ENCODE peak calls at places on chromosomes 4 and X, in eight cellular contexts. T, K, H, E, B, G, L and J are unnamed samples.
A peak's percentile ranks its signal among the peaks of the same experiment; 100 is the strongest.

GRCh38 chrX:56788717-56789122 is 59.7 kb downstream of the NBDY start:
- DNase-seq in T (no peak), K (no peak), H (peak; percentile 79), E (peak; percentile 64), B (peak; percentile 40), G (no peak), L (peak; percentile 68), J (peak; percentile 54)

GRCh38 chr4:85114526-85114925 is 148.0 kb upstream of the WDFY3 start:
- DNase-seq in T (peak; percentile 25), K (no peak), H (no peak), E (no peak), B (no peak), G (no peak), L (no peak), J (no peak)

GRCh38 chr4:89158884-89159503 is 47.7 kb downstream of the TIGD2 start:
- DNase-seq in T (peak; percentile 35), K (no peak), H (no peak), E (no peak), B (peak; percentile 43), G (no peak), L (no peak), J (no peak)

GRCh38 chr4:120709986-120710385 is 212.5 kb downstream of the PRDM5 start:
- DNase-seq in T (peak; percentile 20), K (no peak), H (no peak), E (no peak), B (no peak), G (no peak), L (no peak), J (no peak)

GRCh38 chrX:106599411-106599810 is 12.4 kb upstream of the RADX start:
- DNase-seq in T (no peak), K (no peak), H (no peak), E (no peak), B (no peak), G (no peak), L (no peak), J (no peak)

GRCh38 chr4:21827575-21827974 is 121.0 kb downstream of the KCNIP4 start:
- DNase-seq in T (no peak), K (no peak), H (no peak), E (no peak), B (no peak), G (no peak), L (no peak), J (no peak)

GRCh38 chr4:180150818-180151217 is 2092.4 kb upstream of the TENM3 start:
- DNase-seq in T (no peak), K (no peak), H (no peak), E (no peak), B (peak; percentile 45), G (no peak), L (no peak), J (no peak)

GRCh38 chrX:103356023-103356798 is at the start of gene TCEAL9:
- DNase-seq in T (peak; percentile 46), K (peak; percentile 57), H (peak; percentile 37), E (peak; percentile 64), B (peak; percentile 87), G (peak; percentile 81), L (peak; percentile 43), J (peak; percentile 85)

GRCh38 chr4:153222162-153222789 is 18.0 kb downstream of the TRIM2 start:
- DNase-seq in T (peak; percentile 73), K (no peak), H (peak; percentile 57), E (peak; percentile 72), B (peak; percentile 93), G (peak; percentile 78), L (peak; percentile 65), J (peak; percentile 61)

GRCh38 chr4:20284990-20285389 is 33.3 kb downstream of the SLIT2 start:
- DNase-seq in T (peak; percentile 79), K (no peak), H (no peak), E (no peak), B (no peak), G (no peak), L (no peak), J (no peak)

GRCh38 chrX:20523626-20524312 is 257.1 kb upstream of the RPS6KA3 start:
- DNase-seq in T (no peak), K (no peak), H (no peak), E (no peak), B (no peak), G (no peak), L (no peak), J (no peak)

GRCh38 chr4:140189846-140190245 is 35.9 kb upstream of the MAML3 start:
- DNase-seq in T (no peak), K (no peak), H (no peak), E (no peak), B (no peak), G (no peak), L (no peak), J (no peak)

GRCh38 chr4:140186651-140187315 is 32.8 kb upstream of the MAML3 start:
- DNase-seq in T (peak; percentile 94), K (no peak), H (no peak), E (peak; percentile 79), B (no peak), G (no peak), L (peak; percentile 22), J (no peak)

GRCh38 chr4:140185725-140186124 is 31.7 kb upstream of the MAML3 start:
- DNase-seq in T (no peak), K (no peak), H (no peak), E (no peak), B (no peak), G (no peak), L (no peak), J (no peak)

GRCh38 chr4:140188975-140189374 is 35.0 kb upstream of the MAML3 start:
- DNase-seq in T (peak; percentile 38), K (peak; percentile 49), H (peak; percentile 17), E (no peak), B (peak; percentile 79), G (peak; percentile 74), L (no peak), J (peak; percentile 37)

DNA sequence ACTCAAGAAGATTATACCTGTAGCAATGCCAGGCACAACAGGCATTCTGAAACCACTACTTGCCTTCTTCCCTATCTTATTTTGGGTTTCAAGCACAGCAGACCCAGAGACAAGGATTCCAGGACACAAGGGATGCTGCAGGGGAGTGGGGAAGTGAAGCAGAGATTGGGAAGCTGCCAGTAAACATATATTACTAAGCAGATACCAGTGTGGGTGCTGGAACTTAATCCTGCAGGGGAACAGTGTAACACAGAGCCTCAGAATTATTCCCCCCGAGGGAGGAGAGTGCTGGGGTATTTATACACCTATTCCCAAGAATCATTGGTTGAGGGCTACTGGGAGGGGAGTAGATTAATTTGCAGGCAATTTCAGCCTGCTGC is 33.3 kb upstream of the MAML3 start:
- DNase-seq in T (peak; percentile 55), K (no peak), H (no peak), E (no peak), B (no peak), G (no peak), L (no peak), J (no peak)
- H3K27ac ChIP-seq in T (peak overlapping the region; percentile 57), K (no peak overlapping the region), H (no peak overlapping the region), E (peak overlapping the region; percentile 34), B (no peak overlapping the region), G (no peak overlapping the region), L (no peak overlapping the region), J (no peak overlapping the region)

DNA sequence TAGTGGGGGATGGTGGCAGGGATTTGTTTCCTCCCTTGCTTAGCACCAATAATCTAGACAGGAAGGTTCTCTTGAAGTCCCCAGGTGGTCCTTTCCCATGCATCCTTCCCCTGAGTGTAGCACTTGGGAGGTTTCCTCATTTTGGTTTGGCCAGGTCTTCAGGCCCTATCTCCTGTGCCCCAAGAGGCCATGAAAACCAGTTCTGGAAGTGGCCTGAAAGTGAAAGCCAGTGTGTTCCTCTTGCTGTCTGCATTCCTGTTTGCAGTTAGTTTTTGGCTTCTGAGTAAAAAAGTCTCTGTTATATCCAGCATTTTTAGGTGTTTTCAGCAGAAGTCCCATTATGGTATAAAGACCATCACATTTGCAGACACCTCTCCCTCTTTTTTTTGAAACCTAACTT is 59.5 kb downstream of the MTM1 start:
- DNase-seq in T (no peak), K (no peak), H (no peak), E (no peak), B (no peak), G (no peak), L (no peak), J (no peak)
- H3K27me3 ChIP-seq in T (no peaks in the 10 kb centered on the region), K (no peaks in the 10 kb centered on the region), H (no peaks in the 10 kb centered on the region), E (no peaks in the 10 kb centered on the region), B (no peaks in the 10 kb centered on the region), G (no peaks in the 10 kb centered on the region), L (no peaks in the 10 kb centered on the region), J (no peaks in the 10 kb centered on the region)

GRCh38 chr4:95511477-95511876 is 37.3 kb downstream of the UNC5C start:
- DNase-seq in T (no peak), K (no peak), H (no peak), E (no peak), B (no peak), G (no peak), L (no peak), J (no peak)

GRCh38 chr4:95513022-95513421 is 35.8 kb downstream of the UNC5C start:
- DNase-seq in T (no peak), K (no peak), H (no peak), E (no peak), B (peak; percentile 60), G (no peak), L (no peak), J (no peak)

GRCh38 chr4:95517799-95518198 is 31.0 kb downstream of the UNC5C start:
- DNase-seq in T (no peak), K (no peak), H (no peak), E (no peak), B (no peak), G (no peak), L (no peak), J (no peak)

GRCh38 chr4:95510877-95511276 is 37.9 kb downstream of the UNC5C start:
- DNase-seq in T (peak; percentile 32), K (no peak), H (no peak), E (no peak), B (no peak), G (no peak), L (no peak), J (no peak)

DNA sequence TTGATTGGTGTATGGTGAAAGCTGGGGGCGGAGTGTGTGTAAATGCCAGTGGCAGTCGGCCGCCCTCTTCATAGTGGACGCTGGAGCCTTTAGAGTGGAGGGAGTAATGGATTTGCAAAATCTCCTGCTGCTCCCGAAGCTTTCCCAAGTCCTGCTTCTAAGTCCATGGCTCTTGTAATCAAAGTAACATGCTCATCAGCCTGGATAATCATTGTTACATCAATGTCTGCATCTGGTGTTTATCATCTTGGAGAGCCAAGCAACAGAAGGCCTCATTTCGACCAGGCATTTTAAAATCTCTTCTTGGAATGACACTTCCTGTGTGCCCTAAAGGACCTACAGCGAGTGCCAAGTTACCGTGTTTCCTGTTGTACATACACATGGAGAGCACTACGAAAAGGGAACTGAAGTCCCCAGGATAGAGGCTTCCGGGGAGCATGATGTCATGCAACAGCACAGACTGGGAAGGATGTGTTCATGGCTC is 32.2 kb downstream of the UNC5C start:
- DNase-seq in T (no peak), K (no peak), H (no peak), E (no peak), B (peak; percentile 16), G (no peak), L (no peak), J (no peak)
- H3K27ac ChIP-seq in T (no peak overlapping the region), K (no peak overlapping the region), H (no peak overlapping the region), E (no peak overlapping the region), B (no peak overlapping the region), G (peak overlapping the region; percentile 37), L (peak overlapping the region; percentile 53), J (no peak overlapping the region)

DNA sequence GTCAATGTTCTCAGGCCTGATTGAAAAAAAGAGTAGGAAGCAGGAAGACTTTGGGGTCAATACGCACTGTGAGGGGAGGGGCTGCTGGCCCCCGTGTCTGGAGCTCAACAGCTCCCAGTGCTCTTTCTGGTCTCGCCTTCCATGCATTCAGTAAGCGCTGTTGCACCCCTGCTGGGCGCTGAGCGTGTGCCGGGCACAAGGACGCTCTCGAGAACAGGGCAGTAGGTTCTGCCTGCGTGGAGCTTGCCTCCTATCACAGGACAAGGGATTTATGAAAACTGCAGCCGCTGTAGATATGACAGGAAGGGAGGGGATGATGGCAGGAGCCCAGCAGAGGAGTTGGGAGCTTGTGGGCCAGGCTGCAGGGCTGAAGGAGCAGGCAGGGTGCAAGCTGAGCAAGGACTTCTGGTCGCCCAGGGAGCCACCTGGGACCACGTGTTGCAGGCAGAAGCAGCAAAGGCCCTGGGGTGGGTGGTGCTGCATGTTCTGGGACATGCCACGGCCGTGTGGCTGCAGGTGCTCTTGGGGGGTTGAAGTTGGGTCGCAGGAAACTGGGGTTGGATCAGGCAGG is 97.7 kb downstream of the CPZ start:
- DNase-seq in T (no peak), K (no peak), H (no peak), E (peak; percentile 15), B (no peak), G (no peak), L (no peak), J (no peak)
- H3K27me3 ChIP-seq in T (no peaks in the 10 kb centered on the region), K (peaks cover 39% of the 10 kb centered on the region), H (peaks cover 6% of the 10 kb centered on the region), E (no peaks in the 10 kb centered on the region), B (peaks cover 68% of the 10 kb centered on the region), G (no peaks in the 10 kb centered on the region), L (no peaks in the 10 kb centered on the region), J (no peaks in the 10 kb centered on the region)